ENCODE peak calls at places on chromosome 13, in nine cellular contexts. N is NCI-H2081; K is CD8-positive, alpha-beta T cell; X is stomach; R is COR-L47; S is ELR; O is transverse colon; C is posterior cingulate gyrus; Z is mucosa of gallbladder. U is an unnamed sample.
A peak's percentile ranks its signal among the peaks of the same experiment; 100 is the strongest.

GRCh38 chr13:106597759-106598395 is 29.9 kb upstream of the ARGLU1 start:
- DNase-seq in N (no peak), K (no peak), X (no peak), R (no peak), S (no peak), O (no peak), C (no peak), Z (no peak), U (no peak)

GRCh38 chr13:34578471-34578870 is 363.6 kb upstream of the NBEA start:
- DNase-seq in N (no peak), K (no peak), X (no peak), R (no peak), S (no peak), O (no peak), C (no peak), Z (no peak), U (peak; percentile 64)

GRCh38 chr13:42709276-42709675 is 72.1 kb upstream of the FAM216B start:
- DNase-seq in N (no peak), K (no peak), X (no peak), R (no peak), S (peak; percentile 15), O (no peak), C (no peak), Z (no peak), U (no peak)

GRCh38 chr13:92355213-92355612 is 871.4 kb upstream of the GPC6 start:
- DNase-seq in N (peak; percentile 54), K (no peak), X (no peak), R (peak; percentile 59), S (peak; percentile 1), O (peak; percentile 25), C (no peak), Z (no peak), U (peak; percentile 44)

GRCh38 chr13:47798906-47799305 is 202.2 kb downstream of the SUCLA2 start:
- DNase-seq in N (no peak), K (no peak), X (no peak), R (no peak), S (peak; percentile 49), O (no peak), C (no peak), Z (no peak), U (peak; percentile 7)

GRCh38 chr13:25588336-25589060 is 216.7 kb downstream of the ATP8A2 start:
- DNase-seq in N (no peak), K (no peak), X (no peak), R (no peak), S (no peak), O (no peak), C (no peak), Z (no peak), U (no peak)

GRCh38 chr13:110109910-110110309 is 197.0 kb downstream of the COL4A1 start:
- DNase-seq in N (no peak), K (no peak), X (no peak), R (no peak), S (peak; percentile 86), O (peak; percentile 28), C (no peak), Z (peak; percentile 43), U (peak; percentile 61)

GRCh38 chr13:48072304-48072703 is 22.6 kb downstream of the MED4 start:
- DNase-seq in N (no peak), K (no peak), X (no peak), R (no peak), S (no peak), O (no peak), C (no peak), Z (no peak), U (no peak)

GRCh38 chr13:35190241-35190640 is 248.2 kb downstream of the NBEA start:
- DNase-seq in N (no peak), K (no peak), X (no peak), R (no peak), S (no peak), O (no peak), C (no peak), Z (no peak), U (no peak)

GRCh38 chr13:73449258-73449657 is 390.5 kb downstream of the KLF5 start:
- DNase-seq in N (no peak), K (no peak), X (no peak), R (no peak), S (peak; percentile 33), O (no peak), C (no peak), Z (no peak), U (no peak)

GRCh38 chr13:109666656-109667448 is 119.5 kb downstream of the IRS2 start:
- DNase-seq in N (no peak), K (no peak), X (peak; percentile 26), R (no peak), S (peak; percentile 56), O (no peak), C (no peak), Z (no peak), U (peak; percentile 65)

GRCh38 chr13:106121173-106121754 is 414.2 kb downstream of the EFNB2 start:
- DNase-seq in N (no peak), K (no peak), X (no peak), R (no peak), S (peak; percentile 38), O (no peak), C (no peak), Z (no peak), U (no peak)

GRCh38 chr13:75635621-75636338 is at the start of gene LMO7:
- DNase-seq in N (no peak), K (peak; percentile 74), X (peak; percentile 53), R (peak; percentile 47), S (peak; percentile 75), O (peak; percentile 61), C (peak; percentile 6), Z (peak; percentile 42), U (no peak)

GRCh38 chr13:108895220-108895704 is 265.9 kb downstream of the MYO16 start:
- DNase-seq in N (peak; percentile 57), K (no peak), X (no peak), R (peak; percentile 59), S (peak; percentile 75), O (no peak), C (no peak), Z (no peak), U (peak; percentile 50)

GRCh38 chr13:40445557-40445990 is 220.9 kb downstream of the FOXO1 start:
- DNase-seq in N (no peak), K (no peak), X (peak; percentile 34), R (no peak), S (peak; percentile 51), O (peak; percentile 60), C (no peak), Z (peak; percentile 34), U (peak; percentile 91)

GRCh38 chr13:73981595-73981994 is 152.6 kb downstream of the KLF12 start:
- DNase-seq in N (no peak), K (no peak), X (no peak), R (no peak), S (no peak), O (no peak), C (no peak), Z (no peak), U (no peak)

GRCh38 chr13:38346764-38347163 is 2.9 kb upstream of the UFM1 start:
- DNase-seq in N (peak; percentile 14), K (no peak), X (no peak), R (peak; percentile 35), S (no peak), O (no peak), C (no peak), Z (no peak), U (no peak)

GRCh38 chr13:47215741-47216140 is 318.9 kb upstream of the HTR2A start:
- DNase-seq in N (no peak), K (no peak), X (no peak), R (no peak), S (peak; percentile 98), O (no peak), C (no peak), Z (no peak), U (peak; percentile 97)

GRCh38 chr13:113630296-113630695 is 27.7 kb downstream of the ATP4B start:
- DNase-seq in N (peak; percentile 51), K (no peak), X (no peak), R (peak; percentile 14), S (no peak), O (no peak), C (no peak), Z (no peak), U (no peak)

GRCh38 chr13:113620036-113620435 is 35.5 kb downstream of the TFDP1 start:
- DNase-seq in N (no peak), K (no peak), X (no peak), R (no peak), S (no peak), O (no peak), C (no peak), Z (no peak), U (no peak)

GRCh38 chr13:87999141-87999765 is 328.1 kb downstream of the SLITRK5 start:
- DNase-seq in N (no peak), K (no peak), X (no peak), R (no peak), S (peak; percentile 76), O (no peak), C (no peak), Z (no peak), U (peak; percentile 60)

GRCh38 chr13:112959206-112959605 is 9.8 kb upstream of the MCF2L start:
- DNase-seq in N (no peak), K (no peak), X (no peak), R (no peak), S (no peak), O (no peak), C (no peak), Z (no peak), U (peak; percentile 15)

GRCh38 chr13:40591091-40591490 is 75.3 kb downstream of the FOXO1 start:
- DNase-seq in N (no peak), K (no peak), X (no peak), R (no peak), S (no peak), O (no peak), C (no peak), Z (no peak), U (no peak)

GRCh38 chr13:30307194-30307965 is at the start of gene KATNAL1:
- DNase-seq in N (peak; percentile 81), K (peak; percentile 80), X (peak; percentile 68), R (peak; percentile 92), S (peak; percentile 87), O (peak; percentile 78), C (peak; percentile 84), Z (peak; percentile 62), U (peak; percentile 60)